ENCODE peak calls at places on chromosomes 12 and 14, in nine cellular contexts. L is GM23248, H is HCT116, W is IMR-90, O is DND-41, T is PC-3, E is hepatocyte, G is mesenchymal stem cell, N is fibroblast of lung. D is an unnamed sample.
A peak's percentile ranks its signal among the peaks of the same experiment; 100 is the strongest.

GRCh38 chr12:107328442-107329133 is 235.2 kb upstream of the CRY1 start:
- DNase-seq in L (no peak), G (peak; percentile 45), W (peak; percentile 48), H (no peak), N (peak; percentile 81), T (peak; percentile 53), E (peak; percentile 11), O (no peak), D (no peak)

GRCh38 chr12:79378496-79378895 is 312.3 kb downstream of the PAWR start:
- DNase-seq in H (no peak), L (peak; percentile 52), O (no peak), W (peak; percentile 47), E (no peak), N (peak; percentile 69), G (no peak), T (no peak), D (no peak)

GRCh38 chr14:65035049-65035448 is 48.4 kb downstream of the FNTB start:
- DNase-seq in T (no peak), G (no peak), N (no peak), E (no peak), W (no peak), H (no peak), L (no peak), O (no peak), D (no peak)

GRCh38 chr14:22845821-22846625 is 9.6 kb downstream of the MMP14 start:
- DNase-seq in H (no peak), O (no peak), W (no peak), T (no peak), L (peak; percentile 25), G (no peak), N (no peak), E (no peak), D (peak; percentile 79)

GRCh38 chr14:50542941-50543418 is 10.6 kb upstream of the MAP4K5 start:
- DNase-seq in W (peak; percentile 61), H (peak; percentile 51), E (peak; percentile 74), T (peak; percentile 87), N (peak; percentile 51), G (peak; percentile 51), O (peak; percentile 50), L (peak; percentile 75), D (peak; percentile 51)

GRCh38 chr12:32535260-32535999 is 136.1 kb downstream of the FGD4 start:
- DNase-seq in T (peak; percentile 48), O (peak; percentile 55), H (no peak), L (peak; percentile 76), E (peak; percentile 56), G (peak; percentile 83), N (peak; percentile 74), W (peak; percentile 69), D (peak; percentile 29)

GRCh38 chr12:27637524-27637923 is 58.7 kb upstream of the REP15 start:
- DNase-seq in G (no peak), N (no peak), L (no peak), H (no peak), O (no peak), W (no peak), E (no peak), T (no peak), D (no peak)

GRCh38 chr12:47783821-47784819 is 11.1 kb downstream of the SLC48A1 start:
- DNase-seq in O (no peak), E (no peak), H (no peak), T (no peak), L (no peak), G (no peak), N (no peak), W (no peak), D (no peak)

GRCh38 chr12:6816598-6816997 is 5.0 kb upstream of the GPR162 start:
- DNase-seq in G (no peak), O (no peak), E (no peak), H (no peak), T (no peak), L (no peak), W (no peak), N (no peak), D (no peak)

GRCh38 chr12:54719691-54720090 is 71.5 kb upstream of the DCD start:
- DNase-seq in T (no peak), W (no peak), G (no peak), E (no peak), L (no peak), H (no peak), O (no peak), N (no peak), D (no peak)

GRCh38 chr12:56878010-56878339 is 56.2 kb downstream of the SDR9C7 start:
- DNase-seq in O (no peak), W (no peak), E (no peak), G (no peak), L (no peak), H (no peak), T (no peak), N (peak; percentile 6), D (no peak)

GRCh38 chr14:74618078-74618952 is 6.3 kb upstream of the LTBP2 start:
- DNase-seq in E (no peak), N (peak; percentile 77), T (peak; percentile 93), O (peak; percentile 67), W (peak; percentile 74), L (peak; percentile 85), H (peak; percentile 88), G (peak; percentile 91), D (peak; percentile 47)

GRCh38 chr12:91529829-91530228 is 347.2 kb upstream of the DCN start:
- DNase-seq in L (peak; percentile 1), O (no peak), G (no peak), E (no peak), T (peak; percentile 92), W (no peak), H (no peak), N (peak; percentile 12), D (no peak)

GRCh38 chr14:50237448-50237847 is 6.1 kb upstream of the SOS2 start:
- DNase-seq in L (no peak), H (no peak), T (no peak), N (no peak), G (no peak), E (no peak), O (no peak), W (no peak), D (no peak)

GRCh38 chr12:76025601-76026575 is 5.7 kb downstream of the PHLDA1 start:
- DNase-seq in N (peak; percentile 57), W (peak; percentile 75), H (no peak), T (peak; percentile 56), O (no peak), L (peak; percentile 38), E (no peak), G (peak; percentile 81), D (no peak)

GRCh38 chr12:93441111-93441616 is 583 bp downstream of the UBE2N start:
- DNase-seq in N (peak; percentile 22), W (peak; percentile 7), H (no peak), G (peak; percentile 39), L (peak; percentile 69), T (peak; percentile 12), E (peak; percentile 66), O (peak; percentile 50), D (peak; percentile 83)

GRCh38 chr14:97065305-97066067 is 268.3 kb downstream of the VRK1 start:
- DNase-seq in W (no peak), N (no peak), O (no peak), G (no peak), H (peak; percentile 26), L (no peak), T (peak; percentile 83), E (no peak), D (no peak)

GRCh38 chr14:30240685-30241084 is 313.0 kb upstream of the PRKD1 start:
- DNase-seq in G (no peak), N (no peak), E (no peak), H (no peak), T (no peak), W (peak; percentile 37), L (peak; percentile 44), O (no peak), D (no peak)

GRCh38 chr14:67319142-67319541 is 40.5 kb downstream of the ATP6V1D start:
- DNase-seq in T (peak; percentile 74), H (no peak), G (no peak), E (peak; percentile 5), W (peak; percentile 46), O (no peak), N (peak; percentile 54), L (no peak), D (no peak)

GRCh38 chr12:95815635-95816212 is 25.2 kb upstream of the NTN4 start:
- DNase-seq in E (peak; percentile 26), O (no peak), T (peak; percentile 56), N (peak; percentile 35), W (peak; percentile 62), G (peak; percentile 50), H (no peak), L (peak; percentile 66), D (no peak)

GRCh38 chr14:52494444-52494843 is 57.9 kb downstream of the TXNDC16 start:
- DNase-seq in E (no peak), W (no peak), N (no peak), H (no peak), O (no peak), L (peak; percentile 7), G (no peak), T (no peak), D (no peak)

GRCh38 chr14:23240661-23241060 is 2.9 kb downstream of the RNF212B start:
- DNase-seq in L (no peak), E (no peak), N (no peak), O (no peak), H (no peak), W (no peak), G (no peak), T (no peak), D (no peak)

GRCh38 chr12:62760779-62761178 is 174.2 kb downstream of the PPM1H start:
- DNase-seq in E (peak; percentile 38), T (no peak), G (peak; percentile 66), N (peak; percentile 53), O (no peak), W (peak; percentile 47), H (no peak), L (no peak), D (no peak)

GRCh38 chr14:104757238-104757585 is 4.3 kb downstream of the SIVA1 start:
- DNase-seq in H (no peak), G (no peak), T (no peak), O (no peak), W (no peak), N (no peak), E (no peak), L (no peak), D (peak; percentile 35)
- H3K36me3 ChIP-seq in H (peaks cover 22% of the 10 kb centered on the region), G (peaks cover 65% of the 10 kb centered on the region), T (peaks cover 30% of the 10 kb centered on the region), O (peaks cover 77% of the 10 kb centered on the region), W (peaks cover 39% of the 10 kb centered on the region), N (peaks cover 29% of the 10 kb centered on the region), E (no peaks in the 10 kb centered on the region), L (peaks cover 5% of the 10 kb centered on the region), D (peaks cover 38% of the 10 kb centered on the region)

GRCh38 chr14:54002653-54003052 is 46.0 kb upstream of the BMP4 start:
- DNase-seq in W (peak; percentile 74), H (no peak), O (no peak), T (no peak), G (peak; percentile 53), E (peak; percentile 14), N (peak; percentile 89), L (peak; percentile 76), D (no peak)
- H2AFZ ChIP-seq in W (no peak overlapping the region), H (no peak overlapping the region), O (no peak overlapping the region), T (no peak overlapping the region), G (no peak overlapping the region), E (no peak overlapping the region), N (no peak overlapping the region), L (no peak overlapping the region), D (no peak overlapping the region)

GRCh38 chr14:94046696-94047250 is 20.6 kb downstream of the OTUB2 start:
- DNase-seq in L (no peak), H (no peak), W (no peak), T (no peak), N (no peak), G (no peak), E (no peak), O (no peak), D (no peak)
- H3K36me3 ChIP-seq in L (peaks cover 29% of the 10 kb centered on the region), H (peaks cover 24% of the 10 kb centered on the region), W (peaks cover 63% of the 10 kb centered on the region), T (peaks cover 55% of the 10 kb centered on the region), N (peaks cover 28% of the 10 kb centered on the region), G (peaks cover 81% of the 10 kb centered on the region), E (no peaks in the 10 kb centered on the region), O (peaks cover 74% of the 10 kb centered on the region), D (peaks cover 58% of the 10 kb centered on the region)

GRCh38 chr14:32933943-32934890 is 4.5 kb upstream of the NPAS3 start:
- DNase-seq in T (peak; percentile 20), E (peak; percentile 45), W (no peak), O (no peak), L (peak; percentile 58), H (no peak), G (peak; percentile 64), N (peak; percentile 61), D (peak; percentile 86)
- H2AFZ ChIP-seq in T (peak overlapping the region; percentile 81), E (peak overlapping the region; percentile 56), W (peak overlapping the region; percentile 65), O (no peak overlapping the region), L (peak overlapping the region; percentile 76), H (no peak overlapping the region), G (no peak overlapping the region), N (no peak overlapping the region), D (no peak overlapping the region)

D was measured in osteoblast.